ENCODE peak calls at places on chromosomes 4 and X, in eight cellular contexts. One of them, this sample, is unnamed.
A peak's percentile ranks its signal among the peaks of the same experiment; 100 is the strongest.

GRCh38 chrX:1086444-1087409 is 125.7 kb downstream of the CRLF2 start:
- DNase-seq in AG10803: peak; percentile 16
- DNase-seq in cardiac fibroblast: peak; percentile 51
- DNase-seq in HFF-Myc: peak; percentile 60
- DNase-seq in WTC11: no peak
- DNase-seq in Calu3: no peak
- DNase-seq in tibial artery: no peak
- DNase-seq in AG04449: no peak
- DNase-seq in this sample: no peak

GRCh38 chrX:142186103-142186502 is 19.0 kb downstream of the MAGEC2 start:
- DNase-seq in WTC11: no peak
- DNase-seq in cardiac fibroblast: no peak
- DNase-seq in tibial artery: no peak
- DNase-seq in AG10803: no peak
- DNase-seq in Calu3: no peak
- DNase-seq in HFF-Myc: no peak
- DNase-seq in AG04449: no peak
- DNase-seq in this sample: no peak

GRCh38 chrX:145630806-145631435 is 186.7 kb upstream of the SLITRK2 start:
- DNase-seq in tibial artery: no peak
- DNase-seq in HFF-Myc: no peak
- DNase-seq in Calu3: no peak
- DNase-seq in WTC11: no peak
- DNase-seq in cardiac fibroblast: no peak
- DNase-seq in AG04449: no peak
- DNase-seq in AG10803: no peak
- DNase-seq in this sample: no peak

GRCh38 chr4:184669251-184669650 is 19.7 kb downstream of the PRIMPOL start:
- DNase-seq in Calu3: no peak
- DNase-seq in WTC11: no peak
- DNase-seq in AG10803: no peak
- DNase-seq in HFF-Myc: no peak
- DNase-seq in tibial artery: no peak
- DNase-seq in AG04449: no peak
- DNase-seq in cardiac fibroblast: no peak
- DNase-seq in this sample: no peak

GRCh38 chrX:19543020-19543715 is 27.9 kb upstream of the MAP3K15 start:
- DNase-seq in AG04449: no peak
- DNase-seq in cardiac fibroblast: no peak
- DNase-seq in AG10803: no peak
- DNase-seq in HFF-Myc: no peak
- DNase-seq in tibial artery: no peak
- DNase-seq in WTC11: no peak
- DNase-seq in Calu3: no peak
- DNase-seq in this sample: no peak

GRCh38 chrX:69016220-69016941 is 148.9 kb downstream of the PJA1 start:
- DNase-seq in WTC11: no peak
- DNase-seq in cardiac fibroblast: no peak
- DNase-seq in HFF-Myc: no peak
- DNase-seq in Calu3: no peak
- DNase-seq in AG04449: no peak
- DNase-seq in AG10803: no peak
- DNase-seq in tibial artery: no peak
- DNase-seq in this sample: no peak

GRCh38 chr4:68218044-68218443 is 27.4 kb downstream of the TMPRSS11B start:
- DNase-seq in HFF-Myc: no peak
- DNase-seq in WTC11: no peak
- DNase-seq in tibial artery: no peak
- DNase-seq in cardiac fibroblast: peak; percentile 15
- DNase-seq in AG04449: no peak
- DNase-seq in Calu3: no peak
- DNase-seq in AG10803: no peak
- DNase-seq in this sample: no peak

GRCh38 chr4:23887989-23888388 is 1.9 kb downstream of the PPARGC1A start:
- DNase-seq in tibial artery: no peak
- DNase-seq in Calu3: no peak
- DNase-seq in WTC11: no peak
- DNase-seq in AG04449: no peak
- DNase-seq in cardiac fibroblast: no peak
- DNase-seq in HFF-Myc: no peak
- DNase-seq in AG10803: no peak
- DNase-seq in this sample: no peak

GRCh38 chr4:6297266-6297815 is 27.7 kb downstream of the WFS1 start:
- DNase-seq in AG10803: no peak
- DNase-seq in Calu3: no peak
- DNase-seq in HFF-Myc: no peak
- DNase-seq in tibial artery: no peak
- DNase-seq in WTC11: no peak
- DNase-seq in cardiac fibroblast: no peak
- DNase-seq in AG04449: no peak
- DNase-seq in this sample: no peak

GRCh38 chr4:180058731-180059215 is 2184.4 kb upstream of the TENM3 start:
- DNase-seq in HFF-Myc: no peak
- DNase-seq in AG10803: peak; percentile 12
- DNase-seq in AG04449: no peak
- DNase-seq in WTC11: peak; percentile 69
- DNase-seq in Calu3: peak; percentile 32
- DNase-seq in tibial artery: no peak
- DNase-seq in cardiac fibroblast: peak; percentile 31
- DNase-seq in this sample: peak; percentile 44

GRCh38 chrX:135520022-135520552 is 373 bp upstream of the INTS6L start:
- DNase-seq in AG10803: peak; percentile 77
- DNase-seq in cardiac fibroblast: peak; percentile 42
- DNase-seq in HFF-Myc: no peak
- DNase-seq in WTC11: no peak
- DNase-seq in AG04449: peak; percentile 36
- DNase-seq in Calu3: peak; percentile 2
- DNase-seq in tibial artery: no peak
- DNase-seq in this sample: no peak

GRCh38 chr4:186770446-186771175 is 47.0 kb upstream of the FAT1 start:
- DNase-seq in AG10803: peak; percentile 89
- DNase-seq in HFF-Myc: no peak
- DNase-seq in AG04449: peak; percentile 63
- DNase-seq in tibial artery: no peak
- DNase-seq in Calu3: no peak
- DNase-seq in cardiac fibroblast: peak; percentile 79
- DNase-seq in WTC11: no peak
- DNase-seq in this sample: no peak

GRCh38 chrX:53606456-53606855 is 80.1 kb downstream of the HUWE1 start:
- DNase-seq in tibial artery: no peak
- DNase-seq in AG10803: no peak
- DNase-seq in cardiac fibroblast: no peak
- DNase-seq in Calu3: no peak
- DNase-seq in HFF-Myc: no peak
- DNase-seq in AG04449: no peak
- DNase-seq in WTC11: no peak
- DNase-seq in this sample: no peak

GRCh38 chr4:121777625-121778024 is 12.7 kb upstream of the SMIM43 start:
- DNase-seq in HFF-Myc: no peak
- DNase-seq in WTC11: no peak
- DNase-seq in cardiac fibroblast: no peak
- DNase-seq in AG10803: peak; percentile 17
- DNase-seq in AG04449: no peak
- DNase-seq in Calu3: no peak
- DNase-seq in tibial artery: no peak
- DNase-seq in this sample: no peak

GRCh38 chr4:122783301-122784215 is 43.1 kb upstream of the FGF2 start:
- DNase-seq in AG10803: peak; percentile 99
- DNase-seq in Calu3: peak; percentile 70
- DNase-seq in cardiac fibroblast: peak; percentile 97
- DNase-seq in WTC11: peak; percentile 78
- DNase-seq in AG04449: peak; percentile 80
- DNase-seq in tibial artery: peak; percentile 53
- DNase-seq in HFF-Myc: peak; percentile 65
- DNase-seq in this sample: peak; percentile 60

GRCh38 chr4:20203508-20203907 is 48.2 kb upstream of the SLIT2 start:
- DNase-seq in Calu3: no peak
- DNase-seq in AG10803: peak; percentile 98
- DNase-seq in tibial artery: no peak
- DNase-seq in cardiac fibroblast: peak; percentile 74
- DNase-seq in WTC11: no peak
- DNase-seq in HFF-Myc: peak; percentile 84
- DNase-seq in AG04449: peak; percentile 88
- DNase-seq in this sample: peak; percentile 80

GRCh38 chr4:149176019-149176418 is 639.6 kb downstream of the IQCM start:
- DNase-seq in AG10803: no peak
- DNase-seq in AG04449: no peak
- DNase-seq in Calu3: peak; percentile 41
- DNase-seq in cardiac fibroblast: no peak
- DNase-seq in tibial artery: no peak
- DNase-seq in WTC11: peak; percentile 25
- DNase-seq in HFF-Myc: no peak
- DNase-seq in this sample: no peak

GRCh38 chr4:139453041-139453370 is 915 bp upstream of the RAB33B start:
- DNase-seq in cardiac fibroblast: no peak
- DNase-seq in Calu3: peak; percentile 60
- DNase-seq in AG04449: no peak
- DNase-seq in AG10803: no peak
- DNase-seq in tibial artery: no peak
- DNase-seq in WTC11: no peak
- DNase-seq in HFF-Myc: peak; percentile 69
- DNase-seq in this sample: no peak

GRCh38 chrX:67328496-67328895 is 215.3 kb upstream of the AR start:
- DNase-seq in AG04449: no peak
- DNase-seq in AG10803: no peak
- DNase-seq in cardiac fibroblast: no peak
- DNase-seq in WTC11: no peak
- DNase-seq in Calu3: no peak
- DNase-seq in tibial artery: no peak
- DNase-seq in HFF-Myc: no peak
- DNase-seq in this sample: no peak

GRCh38 chr4:168656055-168656660 is 159.3 kb downstream of the PALLD start:
- DNase-seq in AG04449: peak; percentile 71
- DNase-seq in AG10803: peak; percentile 94
- DNase-seq in tibial artery: no peak
- DNase-seq in HFF-Myc: no peak
- DNase-seq in WTC11: no peak
- DNase-seq in cardiac fibroblast: peak; percentile 93
- DNase-seq in Calu3: no peak
- DNase-seq in this sample: no peak

GRCh38 chrX:106959897-106960296 is 39.7 kb downstream of the CLDN2 start:
- DNase-seq in WTC11: no peak
- DNase-seq in AG10803: peak; percentile 13
- DNase-seq in Calu3: peak; percentile 17
- DNase-seq in HFF-Myc: no peak
- DNase-seq in tibial artery: no peak
- DNase-seq in cardiac fibroblast: peak; percentile 28
- DNase-seq in AG04449: no peak
- DNase-seq in this sample: no peak
- TF ChIP-seq CTCF in WTC11: no peak
- TF ChIP-seq CTCF in AG10803: peak; percentile 22
- TF ChIP-seq CTCF in Calu3: no peak
- TF ChIP-seq CTCF in HFF-Myc: peak; percentile 9
- TF ChIP-seq CTCF in tibial artery: no peak
- TF ChIP-seq CTCF in cardiac fibroblast: peak; percentile 22
- TF ChIP-seq CTCF in AG04449: no peak
- TF ChIP-seq CTCF in this sample: peak; percentile 22

DNA sequence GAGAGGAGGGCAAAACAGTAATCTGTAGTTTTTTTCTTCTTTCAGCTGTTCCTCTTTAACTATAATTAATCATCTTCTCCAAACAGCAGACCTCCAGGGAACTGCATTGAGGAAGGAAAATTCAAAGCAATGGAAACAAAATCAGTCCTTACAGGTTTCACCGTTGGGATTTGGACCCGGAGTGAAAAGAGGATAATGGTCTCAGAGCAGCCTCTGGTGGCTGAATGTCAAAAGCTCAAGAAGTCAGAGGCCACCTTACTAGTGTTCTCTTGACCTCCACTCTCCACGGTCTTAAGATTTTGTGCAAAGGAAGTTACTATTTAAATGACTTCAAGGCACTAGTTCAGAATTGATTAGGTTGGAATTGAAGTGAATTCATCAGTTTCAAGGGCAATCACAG is 16.0 kb upstream of the MID1 start:
- DNase-seq in AG04449: no peak
- DNase-seq in Calu3: peak; percentile 56
- DNase-seq in WTC11: peak; percentile 18
- DNase-seq in cardiac fibroblast: peak; percentile 79
- DNase-seq in tibial artery: peak; percentile 23
- DNase-seq in HFF-Myc: peak; percentile 59
- DNase-seq in AG10803: peak; percentile 59
- DNase-seq in this sample: no peak
- TF ChIP-seq CTCF in AG04449: peak; percentile 52
- TF ChIP-seq CTCF in Calu3: peak; percentile 28
- TF ChIP-seq CTCF in WTC11: no peak
- TF ChIP-seq CTCF in cardiac fibroblast: peak; percentile 64
- TF ChIP-seq CTCF in tibial artery: peak; percentile 42
- TF ChIP-seq CTCF in HFF-Myc: peak; percentile 66
- TF ChIP-seq CTCF in AG10803: peak; percentile 80
- TF ChIP-seq CTCF in this sample: peak; percentile 65

DNA sequence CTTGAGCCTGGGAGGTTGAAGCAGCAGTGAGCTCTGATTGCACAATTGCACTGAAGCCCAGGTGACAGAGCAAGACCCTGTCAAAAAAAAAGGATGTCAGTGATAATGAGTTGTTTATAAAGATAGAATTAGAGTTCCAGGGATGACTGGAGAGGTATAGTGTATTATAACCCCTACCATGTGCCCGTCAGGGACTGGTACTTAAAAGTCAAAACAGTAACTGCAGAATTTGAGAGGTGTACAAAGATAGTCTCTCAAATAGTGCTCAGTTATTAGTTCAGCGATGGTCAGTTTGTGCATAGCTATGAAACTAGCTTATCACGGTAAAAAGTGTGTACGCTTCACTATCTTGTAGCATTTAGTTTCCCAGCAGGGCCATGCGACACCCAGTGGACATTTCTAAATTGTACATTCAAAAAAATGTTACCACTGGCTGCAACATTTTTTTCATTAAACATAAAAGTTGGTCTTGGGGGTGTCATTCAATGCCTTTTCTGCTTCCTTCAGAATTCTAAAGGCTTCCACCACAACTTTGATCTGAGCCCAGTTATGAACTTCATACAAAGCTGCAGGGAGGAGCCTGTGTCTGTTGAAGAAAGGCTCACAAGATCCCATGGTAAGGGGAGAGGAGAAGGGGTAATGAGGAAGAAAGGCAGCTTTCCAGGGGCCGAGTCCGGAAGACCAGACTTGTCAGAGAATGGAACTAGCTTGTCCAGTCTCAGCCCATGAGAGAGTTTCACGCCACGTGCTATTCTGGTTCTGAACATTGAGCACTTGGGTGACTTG is 9.2 kb upstream of the GYG2 start:
- DNase-seq in AG10803: peak; percentile 24
- DNase-seq in tibial artery: no peak
- DNase-seq in HFF-Myc: no peak
- DNase-seq in cardiac fibroblast: peak; percentile 52
- DNase-seq in Calu3: peak; percentile 20
- DNase-seq in WTC11: no peak
- DNase-seq in AG04449: no peak
- DNase-seq in this sample: no peak
- TF ChIP-seq CTCF in AG10803: peak; percentile 49
- TF ChIP-seq CTCF in tibial artery: peak; percentile 16
- TF ChIP-seq CTCF in HFF-Myc: peak; percentile 27
- TF ChIP-seq CTCF in cardiac fibroblast: peak; percentile 47
- TF ChIP-seq CTCF in Calu3: no peak
- TF ChIP-seq CTCF in WTC11: no peak
- TF ChIP-seq CTCF in AG04449: peak; percentile 21
- TF ChIP-seq CTCF in this sample: peak; percentile 50

DNA sequence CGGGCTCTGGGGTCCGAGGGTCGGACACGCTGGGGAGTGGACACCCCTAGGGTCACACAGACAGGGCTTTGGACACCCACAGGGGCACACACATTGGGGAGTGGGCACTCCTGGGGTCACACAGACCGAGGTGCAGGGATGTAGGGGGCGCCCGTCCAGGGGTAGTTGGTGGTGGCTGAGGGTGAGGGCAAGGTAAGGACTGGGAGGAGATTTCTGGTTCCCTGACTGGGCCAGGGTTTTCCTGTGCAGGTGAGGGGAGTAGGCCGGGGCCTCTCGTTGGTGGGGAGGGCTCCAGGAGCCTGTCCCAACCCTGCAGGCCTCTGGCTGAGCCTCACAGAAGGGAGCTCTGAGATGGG is 21.9 kb upstream of the WDR45 start:
- DNase-seq in cardiac fibroblast: no peak
- DNase-seq in tibial artery: no peak
- DNase-seq in AG10803: no peak
- DNase-seq in WTC11: no peak
- DNase-seq in Calu3: no peak
- DNase-seq in AG04449: no peak
- DNase-seq in HFF-Myc: no peak
- DNase-seq in this sample: no peak
- TF ChIP-seq CTCF in cardiac fibroblast: no peak
- TF ChIP-seq CTCF in tibial artery: no peak
- TF ChIP-seq CTCF in AG10803: no peak
- TF ChIP-seq CTCF in WTC11: no peak
- TF ChIP-seq CTCF in Calu3: no peak
- TF ChIP-seq CTCF in AG04449: no peak
- TF ChIP-seq CTCF in HFF-Myc: no peak
- TF ChIP-seq CTCF in this sample: no peak